ENCODE peak calls at places on chromosomes 16 and 17, in nine cellular contexts. One of them, this sample, is unnamed. For H3K9me3, the result is how much of the 10 kb centered on the place peaks cover.

GRCh38 chr17:82647593-82648164 is 565 bp downstream of the WDR45B start:
- DNase-seq in breast epithelium: no peak
- DNase-seq in CD4-positive, alpha-beta T cell: peak
- DNase-seq in transverse colon: peak
- DNase-seq in SJCRH30: peak
- DNase-seq in CD8-positive, alpha-beta memory T cell: peak
- DNase-seq in aorta: peak
- DNase-seq in heart right ventricle: peak
- DNase-seq in lung: peak
- DNase-seq in this sample: peak

GRCh38 chr17:81282876-81283275 is 12.2 kb downstream of the SLC38A10 start:
- DNase-seq in CD4-positive, alpha-beta T cell: no peak
- DNase-seq in lung: no peak
- DNase-seq in transverse colon: no peak
- DNase-seq in CD8-positive, alpha-beta memory T cell: no peak
- DNase-seq in SJCRH30: no peak
- DNase-seq in aorta: no peak
- DNase-seq in breast epithelium: no peak
- DNase-seq in heart right ventricle: no peak
- DNase-seq in this sample: no peak

GRCh38 chr17:63331301-63331700 is 114.8 kb downstream of the CYB561 start:
- DNase-seq in CD4-positive, alpha-beta T cell: no peak
- DNase-seq in SJCRH30: no peak
- DNase-seq in transverse colon: no peak
- DNase-seq in lung: no peak
- DNase-seq in heart right ventricle: no peak
- DNase-seq in CD8-positive, alpha-beta memory T cell: no peak
- DNase-seq in aorta: no peak
- DNase-seq in breast epithelium: no peak
- DNase-seq in this sample: no peak

GRCh38 chr17:61296058-61296457 is 103.6 kb upstream of the TBX2 start:
- DNase-seq in aorta: no peak
- DNase-seq in heart right ventricle: no peak
- DNase-seq in lung: no peak
- DNase-seq in SJCRH30: no peak
- DNase-seq in CD4-positive, alpha-beta T cell: no peak
- DNase-seq in transverse colon: no peak
- DNase-seq in breast epithelium: no peak
- DNase-seq in CD8-positive, alpha-beta memory T cell: no peak
- DNase-seq in this sample: no peak

GRCh38 chr16:682493-683395 is 1.4 kb downstream of the JMJD8 start:
- DNase-seq in lung: no peak
- DNase-seq in transverse colon: no peak
- DNase-seq in heart right ventricle: no peak
- DNase-seq in SJCRH30: no peak
- DNase-seq in aorta: no peak
- DNase-seq in CD4-positive, alpha-beta T cell: no peak
- DNase-seq in CD8-positive, alpha-beta memory T cell: no peak
- DNase-seq in breast epithelium: no peak
- DNase-seq in this sample: no peak

GRCh38 chr16:82630688-82631087 is 3.9 kb downstream of the CDH13 start:
- DNase-seq in CD8-positive, alpha-beta memory T cell: no peak
- DNase-seq in breast epithelium: no peak
- DNase-seq in aorta: no peak
- DNase-seq in heart right ventricle: no peak
- DNase-seq in CD4-positive, alpha-beta T cell: no peak
- DNase-seq in SJCRH30: no peak
- DNase-seq in transverse colon: no peak
- DNase-seq in lung: no peak
- DNase-seq in this sample: no peak

GRCh38 chr17:72034000-72034399 is 86.8 kb upstream of the SOX9 start:
- DNase-seq in lung: no peak
- DNase-seq in transverse colon: no peak
- DNase-seq in CD4-positive, alpha-beta T cell: no peak
- DNase-seq in heart right ventricle: no peak
- DNase-seq in SJCRH30: no peak
- DNase-seq in breast epithelium: no peak
- DNase-seq in aorta: no peak
- DNase-seq in CD8-positive, alpha-beta memory T cell: no peak
- DNase-seq in this sample: no peak

GRCh38 chr17:28925912-28926365 is 23.1 kb upstream of the DHRS13 start:
- DNase-seq in aorta: no peak
- DNase-seq in CD8-positive, alpha-beta memory T cell: peak
- DNase-seq in SJCRH30: no peak
- DNase-seq in lung: no peak
- DNase-seq in heart right ventricle: no peak
- DNase-seq in CD4-positive, alpha-beta T cell: peak
- DNase-seq in breast epithelium: no peak
- DNase-seq in transverse colon: no peak
- DNase-seq in this sample: peak

GRCh38 chr17:21297597-21297996 is 13.1 kb downstream of the MAP2K3 start:
- DNase-seq in CD8-positive, alpha-beta memory T cell: no peak
- DNase-seq in lung: no peak
- DNase-seq in aorta: no peak
- DNase-seq in transverse colon: no peak
- DNase-seq in SJCRH30: no peak
- DNase-seq in CD4-positive, alpha-beta T cell: no peak
- DNase-seq in breast epithelium: no peak
- DNase-seq in heart right ventricle: no peak
- DNase-seq in this sample: no peak
- H3K9me3 ChIP-seq in CD8-positive, alpha-beta memory T cell: under half
- H3K9me3 ChIP-seq in lung: under half
- H3K9me3 ChIP-seq in aorta: under half
- H3K9me3 ChIP-seq in transverse colon: under half
- H3K9me3 ChIP-seq in SJCRH30: under half
- H3K9me3 ChIP-seq in CD4-positive, alpha-beta T cell: under half
- H3K9me3 ChIP-seq in breast epithelium: under half
- H3K9me3 ChIP-seq in heart right ventricle: under half
- H3K9me3 ChIP-seq in this sample: under half

GRCh38 chr16:60151987-60152386 is 1417.9 kb upstream of the GOT2 start:
- DNase-seq in heart right ventricle: no peak
- DNase-seq in breast epithelium: no peak
- DNase-seq in CD4-positive, alpha-beta T cell: no peak
- DNase-seq in lung: no peak
- DNase-seq in SJCRH30: no peak
- DNase-seq in transverse colon: no peak
- DNase-seq in CD8-positive, alpha-beta memory T cell: no peak
- DNase-seq in aorta: no peak
- DNase-seq in this sample: no peak
- H3K9me3 ChIP-seq in heart right ventricle: under half
- H3K9me3 ChIP-seq in breast epithelium: under half
- H3K9me3 ChIP-seq in CD4-positive, alpha-beta T cell: under half
- H3K9me3 ChIP-seq in lung: under half
- H3K9me3 ChIP-seq in SJCRH30: under half
- H3K9me3 ChIP-seq in transverse colon: under half
- H3K9me3 ChIP-seq in CD8-positive, alpha-beta memory T cell: under half
- H3K9me3 ChIP-seq in aorta: under half
- H3K9me3 ChIP-seq in this sample: under half

GRCh38 chr16:35560637-35560984 is 2101.2 kb downstream of the TP53TG3F start:
- DNase-seq in heart right ventricle: no peak
- DNase-seq in lung: no peak
- DNase-seq in SJCRH30: no peak
- DNase-seq in CD4-positive, alpha-beta T cell: no peak
- DNase-seq in aorta: no peak
- DNase-seq in breast epithelium: no peak
- DNase-seq in transverse colon: no peak
- DNase-seq in CD8-positive, alpha-beta memory T cell: no peak
- DNase-seq in this sample: no peak

GRCh38 chr16:35557731-35558130 is 2098.3 kb downstream of the TP53TG3F start:
- DNase-seq in aorta: no peak
- DNase-seq in SJCRH30: no peak
- DNase-seq in heart right ventricle: no peak
- DNase-seq in CD4-positive, alpha-beta T cell: no peak
- DNase-seq in CD8-positive, alpha-beta memory T cell: no peak
- DNase-seq in transverse colon: no peak
- DNase-seq in lung: no peak
- DNase-seq in breast epithelium: no peak
- DNase-seq in this sample: no peak

GRCh38 chr16:35562471-35562870 is 2103.1 kb downstream of the TP53TG3F start:
- DNase-seq in SJCRH30: no peak
- DNase-seq in CD4-positive, alpha-beta T cell: no peak
- DNase-seq in lung: no peak
- DNase-seq in transverse colon: no peak
- DNase-seq in CD8-positive, alpha-beta memory T cell: no peak
- DNase-seq in breast epithelium: no peak
- DNase-seq in heart right ventricle: no peak
- DNase-seq in aorta: no peak
- DNase-seq in this sample: no peak

GRCh38 chr16:35561346-35561745 is 2101.9 kb downstream of the TP53TG3F start:
- DNase-seq in aorta: no peak
- DNase-seq in heart right ventricle: no peak
- DNase-seq in CD8-positive, alpha-beta memory T cell: no peak
- DNase-seq in lung: no peak
- DNase-seq in breast epithelium: no peak
- DNase-seq in SJCRH30: no peak
- DNase-seq in transverse colon: no peak
- DNase-seq in CD4-positive, alpha-beta T cell: no peak
- DNase-seq in this sample: no peak

DNA sequence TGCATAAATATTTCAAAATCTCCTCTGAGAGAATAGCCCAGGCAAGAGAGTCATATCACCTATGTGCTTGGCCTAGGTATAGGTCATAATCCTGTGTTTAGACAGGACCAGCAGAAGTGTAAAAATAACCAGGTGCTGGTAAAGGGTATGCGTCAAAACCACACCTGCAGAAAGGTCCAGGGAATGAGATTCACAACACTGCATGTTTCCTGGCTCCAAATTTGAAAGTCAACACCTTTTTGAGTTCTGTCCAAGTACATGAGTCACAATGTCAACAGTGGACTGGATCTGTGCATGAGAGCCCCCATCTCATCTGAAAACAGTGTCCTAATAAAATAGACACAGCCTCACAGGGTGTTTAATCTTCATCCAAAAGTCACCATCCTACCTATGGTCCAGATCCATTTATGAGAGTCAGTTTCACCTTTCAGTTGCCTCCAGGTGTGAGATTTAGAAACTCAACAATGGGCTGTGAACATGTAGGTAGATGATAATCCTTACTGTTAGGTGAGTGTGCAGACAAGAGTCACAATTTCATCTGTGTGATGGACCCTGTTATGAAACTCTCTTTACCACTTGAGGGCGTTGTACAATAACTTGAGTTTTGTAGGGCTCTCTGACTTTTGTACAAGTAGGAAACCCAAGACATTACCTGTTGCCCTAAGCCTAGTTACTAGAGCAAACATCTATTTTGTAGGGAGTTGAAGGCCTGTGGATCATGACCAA is 2100.7 kb downstream of the TP53TG3F start:
- DNase-seq in transverse colon: no peak
- DNase-seq in CD8-positive, alpha-beta memory T cell: no peak
- DNase-seq in breast epithelium: no peak
- DNase-seq in lung: no peak
- DNase-seq in CD4-positive, alpha-beta T cell: no peak
- DNase-seq in heart right ventricle: no peak
- DNase-seq in aorta: no peak
- DNase-seq in SJCRH30: peak
- DNase-seq in this sample: no peak
- H3K9me3 ChIP-seq in transverse colon: under half
- H3K9me3 ChIP-seq in CD8-positive, alpha-beta memory T cell: under half
- H3K9me3 ChIP-seq in breast epithelium: under half
- H3K9me3 ChIP-seq in lung: under half
- H3K9me3 ChIP-seq in CD4-positive, alpha-beta T cell: under half
- H3K9me3 ChIP-seq in heart right ventricle: under half
- H3K9me3 ChIP-seq in aorta: under half
- H3K9me3 ChIP-seq in SJCRH30: under half
- H3K9me3 ChIP-seq in this sample: under half

GRCh38 chr16:35868630-35869029 is 2409.2 kb downstream of the TP53TG3F start:
- DNase-seq in breast epithelium: no peak
- DNase-seq in transverse colon: no peak
- DNase-seq in lung: no peak
- DNase-seq in CD8-positive, alpha-beta memory T cell: no peak
- DNase-seq in heart right ventricle: no peak
- DNase-seq in SJCRH30: no peak
- DNase-seq in aorta: no peak
- DNase-seq in CD4-positive, alpha-beta T cell: no peak
- DNase-seq in this sample: no peak
- H3K9me3 ChIP-seq in breast epithelium: under half
- H3K9me3 ChIP-seq in transverse colon: under half
- H3K9me3 ChIP-seq in lung: under half
- H3K9me3 ChIP-seq in CD8-positive, alpha-beta memory T cell: under half
- H3K9me3 ChIP-seq in heart right ventricle: under half
- H3K9me3 ChIP-seq in SJCRH30: under half
- H3K9me3 ChIP-seq in aorta: under half
- H3K9me3 ChIP-seq in CD4-positive, alpha-beta T cell: under half
- H3K9me3 ChIP-seq in this sample: under half

GRCh38 chr16:58684001-58684353 is 593 bp downstream of the SLC38A7 start:
- DNase-seq in lung: no peak
- DNase-seq in aorta: no peak
- DNase-seq in SJCRH30: no peak
- DNase-seq in CD4-positive, alpha-beta T cell: no peak
- DNase-seq in transverse colon: no peak
- DNase-seq in breast epithelium: no peak
- DNase-seq in heart right ventricle: no peak
- DNase-seq in CD8-positive, alpha-beta memory T cell: no peak
- DNase-seq in this sample: no peak
- H3K9me3 ChIP-seq in lung: under half
- H3K9me3 ChIP-seq in aorta: under half
- H3K9me3 ChIP-seq in SJCRH30: under half
- H3K9me3 ChIP-seq in CD4-positive, alpha-beta T cell: under half
- H3K9me3 ChIP-seq in transverse colon: under half
- H3K9me3 ChIP-seq in breast epithelium: under half
- H3K9me3 ChIP-seq in heart right ventricle: under half
- H3K9me3 ChIP-seq in CD8-positive, alpha-beta memory T cell: under half
- H3K9me3 ChIP-seq in this sample: under half

GRCh38 chr16:3311496-3311895 is 6.2 kb downstream of the ZNF75A start:
- DNase-seq in breast epithelium: no peak
- DNase-seq in aorta: no peak
- DNase-seq in transverse colon: no peak
- DNase-seq in heart right ventricle: no peak
- DNase-seq in CD4-positive, alpha-beta T cell: no peak
- DNase-seq in lung: no peak
- DNase-seq in CD8-positive, alpha-beta memory T cell: no peak
- DNase-seq in SJCRH30: peak
- DNase-seq in this sample: no peak

GRCh38 chr16:3321802-3322201 is 16.5 kb downstream of the ZNF75A start:
- DNase-seq in aorta: no peak
- DNase-seq in SJCRH30: no peak
- DNase-seq in CD8-positive, alpha-beta memory T cell: no peak
- DNase-seq in breast epithelium: no peak
- DNase-seq in transverse colon: no peak
- DNase-seq in lung: no peak
- DNase-seq in CD4-positive, alpha-beta T cell: no peak
- DNase-seq in heart right ventricle: no peak
- DNase-seq in this sample: no peak

GRCh38 chr16:3317315-3317999 is 12.2 kb downstream of the ZNF75A start:
- DNase-seq in heart right ventricle: no peak
- DNase-seq in SJCRH30: no peak
- DNase-seq in lung: no peak
- DNase-seq in breast epithelium: no peak
- DNase-seq in CD4-positive, alpha-beta T cell: no peak
- DNase-seq in CD8-positive, alpha-beta memory T cell: no peak
- DNase-seq in transverse colon: no peak
- DNase-seq in aorta: no peak
- DNase-seq in this sample: no peak
- H3K9me3 ChIP-seq in heart right ventricle: under half
- H3K9me3 ChIP-seq in SJCRH30: under half
- H3K9me3 ChIP-seq in lung: under half
- H3K9me3 ChIP-seq in breast epithelium: half or more
- H3K9me3 ChIP-seq in CD4-positive, alpha-beta T cell: half or more
- H3K9me3 ChIP-seq in CD8-positive, alpha-beta memory T cell: half or more
- H3K9me3 ChIP-seq in transverse colon: half or more
- H3K9me3 ChIP-seq in aorta: under half
- H3K9me3 ChIP-seq in this sample: under half